ENCODE peak calls at places on chromosomes 2 and 18, in nine cellular contexts. H, V, M, G, U, F, D, Y and I are unnamed samples.

GRCh38 chr2:19357383-19358241 is 811 bp downstream of the OSR1 start:
- DNase-seq in M (no peak), V (peak; percentile 58), D (peak; percentile 25), U (no peak), Y (peak; percentile 50), F (no peak), G (no peak), H (no peak), I (no peak)

GRCh38 chr2:18932864-18933263 is 343.5 kb upstream of the NT5C1B start:
- DNase-seq in Y (no peak), F (no peak), V (no peak), D (no peak), H (no peak), U (no peak), G (no peak), M (no peak), I (no peak)

GRCh38 chr2:20562540-20563225 is 88.2 kb downstream of the HS1BP3 start:
- DNase-seq in V (no peak), G (no peak), D (no peak), Y (peak; percentile 25), H (no peak), M (no peak), F (no peak), U (no peak), I (no peak)

GRCh38 chr2:236607471-236608307 is 38.1 kb downstream of the ACKR3 start:
- DNase-seq in G (no peak), D (no peak), F (no peak), Y (no peak), H (peak; percentile 75), M (peak; percentile 56), U (no peak), V (no peak), I (no peak)

GRCh38 chr2:196594158-196594557 is 45.4 kb upstream of the CCDC150 start:
- DNase-seq in D (no peak), H (no peak), U (no peak), M (no peak), F (no peak), V (no peak), G (no peak), Y (no peak), I (no peak)

GRCh38 chr18:8496186-8496585 is 113.1 kb upstream of the RAB12 start:
- DNase-seq in F (no peak), Y (no peak), G (no peak), H (no peak), V (no peak), D (no peak), U (no peak), M (no peak), I (no peak)

GRCh38 chr2:5392658-5393057 is 299.5 kb upstream of the SOX11 start:
- DNase-seq in M (no peak), V (no peak), F (no peak), Y (no peak), H (no peak), U (no peak), D (no peak), G (no peak), I (no peak)

GRCh38 chr18:22020127-22020866 is 149.1 kb upstream of the GATA6 start:
- DNase-seq in V (no peak), U (no peak), H (no peak), F (no peak), Y (no peak), M (no peak), G (peak; percentile 65), D (no peak), I (no peak)

GRCh38 chr2:212428685-212429480 is 109.7 kb downstream of the ERBB4 start:
- DNase-seq in Y (no peak), F (peak; percentile 64), U (no peak), D (no peak), M (no peak), V (no peak), G (no peak), H (no peak), I (no peak)

GRCh38 chr2:133109772-133110171 is 439.8 kb upstream of the LYPD1 start:
- DNase-seq in H (no peak), G (no peak), V (no peak), Y (no peak), F (no peak), U (no peak), D (no peak), M (no peak), I (no peak)

GRCh38 chr2:159146930-159147666 is 139.4 kb downstream of the WDSUB1 start:
- DNase-seq in Y (peak; percentile 72), D (peak; percentile 60), H (peak; percentile 82), U (no peak), M (no peak), F (no peak), G (no peak), V (no peak), I (no peak)
- H3K4me3 ChIP-seq in Y (no peak overlapping the region), D (peak overlapping the region; percentile 37), H (no peak overlapping the region), U (no peak overlapping the region), M (no peak overlapping the region), F (no peak overlapping the region), G (no peak overlapping the region), V (no peak overlapping the region), I (no peak overlapping the region)

GRCh38 chr18:63189041-63189440 is 130.5 kb downstream of the BCL2 start:
- DNase-seq in D (no peak), F (no peak), Y (no peak), M (no peak), U (no peak), G (no peak), H (no peak), V (no peak), I (no peak)

GRCh38 chr18:63188063-63188462 is 131.5 kb downstream of the BCL2 start:
- DNase-seq in F (no peak), G (no peak), D (no peak), V (no peak), U (no peak), M (no peak), Y (no peak), H (no peak), I (no peak)

GRCh38 chr18:63185979-63186378 is 133.6 kb downstream of the BCL2 start:
- DNase-seq in G (no peak), M (no peak), U (no peak), F (no peak), D (no peak), H (no peak), Y (no peak), V (no peak), I (no peak)

GRCh38 chr18:63186934-63187574 is 132.5 kb downstream of the BCL2 start:
- DNase-seq in M (no peak), D (no peak), U (no peak), F (no peak), G (no peak), Y (no peak), H (no peak), V (no peak), I (no peak)

DNA sequence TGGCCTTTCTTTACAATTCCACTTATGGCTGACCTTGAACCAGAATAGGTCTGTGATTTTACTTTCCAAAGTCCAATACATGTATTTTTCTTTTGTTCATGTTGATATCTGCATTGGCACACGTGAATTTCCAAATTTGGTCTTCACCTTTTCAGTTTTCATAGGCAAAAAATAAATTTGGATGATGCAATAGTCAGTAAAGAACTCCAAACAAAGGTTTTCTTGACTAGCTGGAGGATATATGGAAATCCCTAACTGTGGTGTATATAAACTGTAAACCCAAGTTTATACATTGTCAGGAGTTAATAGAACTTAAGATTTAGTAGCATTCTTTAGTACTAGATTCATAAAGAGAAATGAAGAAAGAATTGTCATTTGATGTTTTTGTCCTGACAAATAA is 133.0 kb downstream of the BCL2 start:
- DNase-seq in H (no peak), U (no peak), F (no peak), Y (no peak), V (no peak), M (no peak), D (no peak), G (no peak), I (no peak)
- H3K4me1 ChIP-seq in H (peaks cover 10% of the 10 kb centered on the region), U (peaks cover 63% of the 10 kb centered on the region), F (no peaks in the 10 kb centered on the region), Y (no peaks in the 10 kb centered on the region), V (no peaks in the 10 kb centered on the region), M (peaks cover 27% of the 10 kb centered on the region), D (peaks cover 51% of the 10 kb centered on the region), G (no peaks in the 10 kb centered on the region), I (peaks cover 46% of the 10 kb centered on the region)

DNA sequence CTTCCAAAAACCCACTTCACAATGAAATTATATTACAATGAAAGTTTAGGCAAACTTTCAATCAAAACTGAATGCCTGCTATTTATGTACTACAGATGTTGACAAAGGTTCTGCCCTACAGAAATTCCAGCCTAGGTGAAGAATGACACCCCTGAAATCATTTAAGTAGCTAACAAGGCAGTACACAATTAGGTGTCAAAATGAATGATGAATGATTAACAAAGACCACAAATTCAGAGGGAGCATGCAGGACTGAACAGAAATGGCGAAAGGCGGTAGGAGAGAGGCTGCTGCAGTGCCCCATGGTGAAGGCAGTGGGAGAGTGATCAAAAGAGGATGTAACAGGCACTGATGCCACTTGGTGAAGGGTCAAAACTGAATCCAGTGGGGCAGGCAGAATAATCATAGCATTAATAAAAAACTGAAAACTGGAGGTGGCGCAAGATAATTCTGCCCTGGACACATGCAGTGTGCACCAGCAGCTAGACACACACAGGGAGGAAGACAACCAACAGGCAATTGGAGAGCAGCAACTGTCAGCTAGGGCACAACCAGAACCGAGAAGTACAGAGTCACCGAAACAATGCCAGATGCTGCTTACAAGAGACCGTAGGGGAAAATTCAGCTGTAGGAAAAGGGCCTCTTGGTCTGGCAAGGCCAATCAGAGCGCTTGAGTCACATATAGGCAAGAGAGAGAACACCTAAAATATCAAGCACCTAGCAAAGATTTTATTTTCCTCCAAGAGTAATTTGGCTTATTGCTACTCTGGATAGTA is 4.5 kb downstream of the TMEM131 start:
- DNase-seq in D (no peak), Y (no peak), G (no peak), U (no peak), H (no peak), V (no peak), F (no peak), M (no peak), I (no peak)
- H3K4me3 ChIP-seq in D (no peak overlapping the region), Y (no peak overlapping the region), G (no peak overlapping the region), U (no peak overlapping the region), H (no peak overlapping the region), V (no peak overlapping the region), F (no peak overlapping the region), M (no peak overlapping the region), I (no peak overlapping the region)

DNA sequence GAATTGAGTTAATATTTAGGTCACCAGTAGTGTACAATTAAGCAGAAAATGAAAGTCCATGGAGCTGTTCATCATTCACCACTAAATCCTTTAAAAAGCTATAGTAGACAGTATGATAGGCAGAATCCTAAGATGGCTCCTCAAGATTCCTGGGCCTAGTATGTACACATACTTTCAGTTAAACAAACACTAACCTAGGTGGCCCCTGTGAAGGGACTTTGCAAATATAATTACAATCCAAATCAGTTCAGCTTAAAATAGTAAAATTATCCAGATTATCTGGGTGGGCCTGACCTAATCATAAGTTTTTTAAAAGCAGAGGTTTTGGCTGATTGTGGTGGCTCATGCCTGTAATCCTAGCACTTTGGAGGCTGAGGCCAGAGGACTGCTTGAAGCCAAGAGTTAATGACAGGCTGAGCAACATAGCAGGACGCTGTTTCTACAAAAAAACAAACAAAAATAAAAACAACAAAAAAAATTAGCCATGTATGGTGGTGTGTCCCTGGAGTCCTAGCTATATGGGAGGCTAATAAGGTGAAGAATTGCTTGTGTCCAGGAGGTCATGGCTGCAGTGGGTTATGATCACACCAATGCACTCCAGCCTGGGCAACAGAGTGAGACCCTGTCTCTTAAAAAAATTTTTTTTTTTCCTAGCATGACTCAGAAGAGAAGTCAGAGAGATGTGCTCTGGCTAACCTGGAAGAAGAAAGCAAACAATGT is 13.9 kb downstream of the MEX3C start:
- DNase-seq in H (no peak), M (no peak), Y (no peak), U (no peak), D (no peak), G (no peak), F (no peak), V (no peak), I (no peak)
- H3K4me1 ChIP-seq in H (no peaks in the 10 kb centered on the region), M (no peaks in the 10 kb centered on the region), Y (no peaks in the 10 kb centered on the region), U (peaks cover 64% of the 10 kb centered on the region), D (peaks cover 47% of the 10 kb centered on the region), G (no peaks in the 10 kb centered on the region), F (no peaks in the 10 kb centered on the region), V (no peaks in the 10 kb centered on the region), I (peaks cover 54% of the 10 kb centered on the region)

GRCh38 chr2:179578171-179578916 is 283.1 kb downstream of the ZNF385B start:
- DNase-seq in G (no peak), M (no peak), Y (no peak), F (no peak), U (no peak), D (no peak), V (no peak), H (no peak), I (no peak)
- H3K4me3 ChIP-seq in G (no peak overlapping the region), M (no peak overlapping the region), Y (no peak overlapping the region), F (no peak overlapping the region), U (no peak overlapping the region), D (no peak overlapping the region), V (no peak overlapping the region), H (no peak overlapping the region), I (no peak overlapping the region)